ENCODE peak calls at places on chromosomes 16 and 17, in seven cellular contexts. L is NCI-H1694; H is caudate nucleus; T is HEK293T; G is activated naive CD8-positive, alpha-beta T cell treated with anti-CD3 and anti-CD28 coated beads, Interleukin-2, amount 50 U/mL, for 24 hours; Z is mucosa of descending colon; J is fibroblast of the conjunctiva. E is an unnamed sample.

GRCh38 chr16:17375388-17376304 is 95.1 kb downstream of the XYLT1 start:
- DNase-seq in L (no peak), H (no peak), T (no peak), G (no peak), Z (no peak), J (no peak), E (no peak)

GRCh38 chr17:57612202-57613071 is 132.7 kb downstream of the CCDC182 start:
- DNase-seq in L (peak; percentile 11), H (no peak), T (peak; percentile 23), G (no peak), Z (no peak), J (no peak), E (no peak)

GRCh38 chr17:9902116-9902515 is 3.0 kb downstream of the RCVRN start:
- DNase-seq in L (no peak), H (no peak), T (no peak), G (no peak), Z (no peak), J (no peak), E (no peak)

GRCh38 chr17:10215286-10215685 is 16.9 kb upstream of the GAS7 start:
- DNase-seq in L (no peak), H (no peak), T (no peak), G (no peak), Z (no peak), J (no peak), E (no peak)

GRCh38 chr17:68302066-68302564 is 10.8 kb downstream of the ARSG start:
- DNase-seq in L (peak; percentile 71), H (no peak), T (no peak), G (no peak), Z (no peak), J (peak; percentile 26), E (no peak)

GRCh38 chr16:84585472-84585871 is 32.4 kb downstream of the COTL1 start:
- DNase-seq in L (no peak), H (no peak), T (no peak), G (no peak), Z (no peak), J (no peak), E (no peak)

GRCh38 chr16:1691276-1691675 is 13.2 kb downstream of the JPT2 start:
- DNase-seq in L (no peak), H (no peak), T (no peak), G (no peak), Z (no peak), J (no peak), E (no peak)

GRCh38 chr16:3951861-3952332 is 71.4 kb upstream of the CREBBP start:
- DNase-seq in L (no peak), H (no peak), T (no peak), G (no peak), Z (no peak), J (peak; percentile 69), E (no peak)

GRCh38 chr17:10471853-10472252 is 2.5 kb upstream of the MYH4 start:
- DNase-seq in L (no peak), H (no peak), T (no peak), G (no peak), Z (no peak), J (no peak), E (no peak)

GRCh38 chr17:52383493-52384100 is 225.1 kb upstream of the CA10 start:
- DNase-seq in L (peak; percentile 80), H (peak; percentile 8), T (peak; percentile 45), G (peak; percentile 4), Z (peak; percentile 88), J (peak; percentile 28), E (peak; percentile 48)

GRCh38 chr17:46191332-46192210 is 1.7 kb downstream of the KANSL1 start:
- DNase-seq in L (peak; percentile 48), H (peak; percentile 36), T (peak; percentile 41), G (peak; percentile 47), Z (peak; percentile 65), J (no peak), E (no peak)

GRCh38 chr16:60792437-60792836 is 1243.8 kb downstream of the CDH8 start:
- DNase-seq in L (no peak), H (no peak), T (no peak), G (no peak), Z (no peak), J (no peak), E (no peak)

GRCh38 chr17:4073983-4074830 is 68.6 kb downstream of the ZZEF1 start:
- DNase-seq in L (no peak), H (no peak), T (no peak), G (no peak), Z (peak; percentile 49), J (no peak), E (no peak)

GRCh38 chr17:71423871-71424546 is 696.8 kb upstream of the SOX9 start:
- DNase-seq in L (no peak), H (no peak), T (no peak), G (no peak), Z (no peak), J (no peak), E (no peak)

GRCh38 chr17:43745541-43745940 is 13.1 kb downstream of the SOST start:
- DNase-seq in L (no peak), H (no peak), T (no peak), G (no peak), Z (no peak), J (no peak), E (no peak)

E was measured in stimulated activated effector memory CD8-positive, alpha-beta T cell treated with anti-CD3 and anti-CD28 coated beads, Interleukin-12 subunit alpha, Interleukin-12 subunit beta, amount 100 ng/mL, for 72 hours.